ENCODE peak calls at places on chromosomes 6 and 20, in seven cellular contexts. C is HCT116, Z is K562, M is HepG2, X is SK-N-SH, I is GM12878, Q is H1. E is an unnamed sample.

GRCh38 chr20:46230811-46231282 is 77.5 kb downstream of the CDH22 start:
- DNase-seq in C (no peak), M (peak; percentile 25), X (no peak), Z (peak; percentile 50), Q (no peak), I (no peak), E (peak; percentile 71)

GRCh38 chr6:87198496-87198895 is 43.1 kb downstream of the ZNF292 start:
- DNase-seq in C (no peak), Z (no peak), X (no peak), Q (no peak), I (no peak), M (no peak), E (no peak)

GRCh38 chr6:156026543-156027268 is 571.1 kb upstream of the NOX3 start:
- DNase-seq in Z (no peak), M (no peak), X (no peak), Q (no peak), I (no peak), C (no peak), E (no peak)

GRCh38 chr20:51469578-51470520 is 72.7 kb downstream of the NFATC2 start:
- DNase-seq in Q (no peak), X (no peak), I (no peak), Z (no peak), C (no peak), M (no peak), E (no peak)

GRCh38 chr6:113464959-113465358 is 392.2 kb upstream of the MARCKS start:
- DNase-seq in C (peak; percentile 42), Z (no peak), X (no peak), I (no peak), M (no peak), Q (no peak), E (no peak)

GRCh38 chr6:110664933-110665332 is 150.3 kb downstream of the CDK19 start:
- DNase-seq in M (no peak), I (no peak), Z (no peak), Q (no peak), X (no peak), C (no peak), E (no peak)

GRCh38 chr6:150290429-150290828 is 78.4 kb upstream of the IYD start:
- DNase-seq in Z (no peak), M (no peak), X (no peak), I (no peak), Q (no peak), C (no peak), E (no peak)

GRCh38 chr20:16474342-16474741 is 98.9 kb downstream of the KIF16B start:
- DNase-seq in I (no peak), Q (no peak), C (no peak), X (no peak), M (no peak), Z (no peak), E (no peak)

GRCh38 chr6:125746731-125747588 is 2.5 kb upstream of the HEY2 start:
- DNase-seq in Z (peak; percentile 42), I (no peak), Q (peak; percentile 64), C (no peak), X (no peak), M (peak; percentile 59), E (peak; percentile 71)

GRCh38 chr20:5114403-5114802 is 5.4 kb downstream of the PCNA start:
- DNase-seq in C (no peak), I (no peak), Q (no peak), M (no peak), Z (no peak), X (no peak), E (no peak)

GRCh38 chr6:8131265-8131897 is 29.0 kb upstream of the EEF1E1 start:
- DNase-seq in X (peak; percentile 58), I (no peak), Q (peak; percentile 31), M (peak; percentile 77), C (peak; percentile 61), Z (peak; percentile 58), E (peak; percentile 54)

GRCh38 chr20:39862613-39863012 is 826.4 kb downstream of the MAFB start:
- DNase-seq in Z (no peak), C (no peak), I (no peak), Q (no peak), X (no peak), M (no peak), E (no peak)

GRCh38 chr20:11432407-11432806 is 485.3 kb upstream of the BTBD3 start:
- DNase-seq in C (no peak), M (no peak), Z (no peak), X (no peak), I (no peak), Q (no peak), E (no peak)

GRCh38 chr6:108897371-108897770 is 49.1 kb downstream of the ARMC2 start:
- DNase-seq in M (no peak), Q (no peak), X (no peak), Z (no peak), I (no peak), C (peak; percentile 13), E (no peak)

GRCh38 chr20:59037386-59037785 is 5.2 kb downstream of the PRELID3B start:
- DNase-seq in X (no peak), C (no peak), I (no peak), M (no peak), Z (no peak), Q (no peak), E (no peak)

GRCh38 chr6:85569323-85569722 is 24.3 kb downstream of the SNX14 start:
- DNase-seq in Q (no peak), C (no peak), M (no peak), Z (no peak), I (no peak), X (no peak), E (no peak)

GRCh38 chr6:104396077-104396476 is 463.6 kb downstream of the HACE1 start:
- DNase-seq in C (no peak), I (no peak), Q (no peak), Z (no peak), M (no peak), X (no peak), E (no peak)

GRCh38 chr6:74333406-74333805 is 637.4 kb downstream of the CD109 start:
- DNase-seq in M (no peak), Q (no peak), Z (no peak), I (no peak), X (no peak), C (no peak), E (no peak)

GRCh38 chr6:124203812-124204167 is 400.1 kb downstream of the NKAIN2 start:
- DNase-seq in X (no peak), Q (no peak), Z (no peak), I (no peak), C (no peak), M (no peak), E (no peak)

GRCh38 chr6:7421066-7421465 is 31.5 kb downstream of the RIOK1 start:
- DNase-seq in Q (no peak), X (no peak), I (no peak), M (no peak), Z (no peak), C (no peak), E (peak; percentile 15)

GRCh38 chr6:165726915-165727314 is 63.9 kb upstream of the PDE10A start:
- DNase-seq in M (no peak), Q (no peak), Z (no peak), X (no peak), I (no peak), C (no peak), E (no peak)

GRCh38 chr6:21227486-21227885 is 366.1 kb upstream of the SOX4 start:
- DNase-seq in X (no peak), Z (no peak), C (no peak), I (no peak), Q (no peak), M (no peak), E (no peak)

GRCh38 chr6:30727920-30728605 is 7.9 kb downstream of the TUBB start:
- DNase-seq in X (peak; percentile 36), Z (no peak), C (no peak), Q (no peak), M (no peak), I (no peak), E (no peak)

DNA sequence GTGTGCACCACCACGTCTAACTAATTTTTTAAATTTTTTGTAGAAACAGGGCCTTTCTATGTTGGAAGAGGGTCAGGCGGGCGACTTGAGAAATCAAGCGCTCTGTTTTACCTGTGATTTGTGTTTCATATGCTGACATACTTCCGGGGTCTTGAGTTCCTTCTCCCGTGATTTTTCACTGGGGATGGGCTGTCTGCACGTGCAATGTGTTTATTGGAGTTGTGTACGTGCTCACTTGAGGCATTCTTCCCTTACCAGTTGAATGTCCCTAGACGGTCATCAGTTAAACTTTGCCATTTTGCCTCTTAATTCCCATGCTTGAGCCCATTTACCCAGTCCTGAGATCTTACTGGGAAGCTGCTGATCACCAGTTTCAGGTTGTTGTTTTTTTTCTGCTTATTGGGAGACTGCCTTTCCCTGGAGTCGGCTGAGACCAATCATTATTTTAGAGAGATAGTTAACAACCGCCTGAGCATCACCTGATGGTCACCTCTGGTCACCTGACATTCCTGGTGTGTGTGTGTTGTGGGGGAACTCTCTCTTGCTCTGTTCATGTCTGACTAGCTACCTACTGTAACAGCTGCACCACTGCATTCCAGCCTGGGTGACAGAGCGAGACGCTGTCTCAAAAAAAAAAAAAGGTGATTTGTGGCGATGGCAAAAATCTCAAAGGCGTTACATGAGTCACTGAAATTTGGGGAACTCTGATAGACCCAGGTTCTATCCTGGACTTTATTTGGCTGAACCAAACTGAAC is 34.8 kb upstream of the NCOA3 start:
- DNase-seq in M (no peak), Z (no peak), C (no peak), I (no peak), X (no peak), Q (no peak), E (no peak)
- TF ChIP-seq YY1 in M (no peak), Z (no peak), C (no peak), I (no peak), X (no peak), Q (no peak), E (no peak)

GRCh38 chr6:53447869-53448268 is 97.0 kb downstream of the GCLC start:
- DNase-seq in C (no peak), Q (no peak), I (no peak), X (no peak), Z (no peak), M (no peak), E (no peak)
- TF ChIP-seq YY1 in C (no peak), Q (no peak), I (no peak), X (no peak), Z (no peak), M (no peak), E (no peak)

GRCh38 chr20:1505871-1506270 is 14.7 kb upstream of the SIRPB2 start:
- DNase-seq in M (no peak), Z (no peak), I (no peak), Q (no peak), X (no peak), C (no peak), E (no peak)

GRCh38 chr20:1508576-1508975 is 17.4 kb upstream of the SIRPB2 start:
- DNase-seq in Q (no peak), M (no peak), I (no peak), X (no peak), Z (no peak), C (no peak), E (no peak)

GRCh38 chr20:1505361-1505760 is 14.1 kb upstream of the SIRPB2 start:
- DNase-seq in Q (no peak), I (no peak), C (no peak), M (no peak), Z (no peak), X (no peak), E (no peak)

GRCh38 chr20:1509237-1509636 is 18.0 kb upstream of the SIRPB2 start:
- DNase-seq in Q (no peak), X (peak; percentile 8), M (peak; percentile 25), C (peak; percentile 16), Z (no peak), I (no peak), E (no peak)

GRCh38 chr20:1507276-1507675 is 16.1 kb upstream of the SIRPB2 start:
- DNase-seq in C (no peak), Z (no peak), M (no peak), Q (no peak), X (no peak), I (no peak), E (peak; percentile 68)
- TF ChIP-seq YY1 in C (no peak), Z (no peak), M (no peak), Q (peak; percentile 60), X (no peak), I (no peak), E (no peak)

GRCh38 chr6:4693158-4693557 is 83.0 kb upstream of the CDYL start:
- DNase-seq in Q (no peak), Z (no peak), C (no peak), X (no peak), I (no peak), M (no peak), E (no peak)
- TF ChIP-seq YY1 in Q (no peak), Z (no peak), C (no peak), X (no peak), I (no peak), M (no peak), E (no peak)

E was measured in NT2/D1.